ENCODE peak calls at places on chromosomes 11 and 22, in five cellular contexts. Y, F, V, C and Z are unnamed samples.

GRCh38 chr11:94934362-94934761 is 39.0 kb downstream of the CWC15 start:
- DNase-seq in F (no peak), V (no peak), Y (no peak), C (peak), Z (no peak)

GRCh38 chr11:118156531-118157185 is 4.0 kb upstream of the SCN4B start:
- DNase-seq in C (no peak), F (peak), V (no peak), Y (peak), Z (peak)

GRCh38 chr11:102244681-102245409 is 72.4 kb upstream of the BIRC3 start:
- DNase-seq in V (no peak), F (no peak), Y (peak), C (no peak), Z (peak)

GRCh38 chr11:93248602-93249001 is 50.8 kb upstream of the SLC36A4 start:
- DNase-seq in F (no peak), C (peak), Y (no peak), V (no peak), Z (peak)

GRCh38 chr11:58471892-58472291 is 29.9 kb upstream of the OR5B12 start:
- DNase-seq in V (no peak), F (no peak), Y (no peak), C (no peak), Z (no peak)

GRCh38 chr22:22684605-22685561 is 40.5 kb downstream of the GGTLC2 start:
- DNase-seq in V (no peak), F (peak), C (no peak), Y (no peak), Z (peak)

GRCh38 chr11:118609380-118610219 is 2.2 kb downstream of the PHLDB1 start:
- DNase-seq in C (peak), Y (no peak), F (peak), V (no peak), Z (peak)

GRCh38 chr11:86440305-86440716 is 65.6 kb downstream of the CCDC81 start:
- DNase-seq in V (no peak), Y (no peak), C (no peak), F (no peak), Z (no peak)

GRCh38 chr11:79274636-79275315 is 166.1 kb downstream of the TENM4 start:
- DNase-seq in F (no peak), C (no peak), Y (no peak), V (no peak), Z (no peak)

GRCh38 chr22:28051787-28052356 is 132.8 kb upstream of the PITPNB start:
- DNase-seq in F (peak), C (peak), V (no peak), Y (peak), Z (peak)

GRCh38 chr11:110295487-110296225 is 758 bp downstream of the RDX start:
- DNase-seq in C (peak), V (peak), F (peak), Y (no peak), Z (peak)

GRCh38 chr11:61923166-61924015 is 6.0 kb upstream of the RAB3IL1 start:
- DNase-seq in Y (no peak), V (no peak), F (peak), C (no peak), Z (no peak)

GRCh38 chr11:47599821-47600377 is 5.7 kb upstream of the C1QTNF4 start:
- DNase-seq in Y (no peak), C (no peak), F (no peak), V (no peak), Z (no peak)

GRCh38 chr22:23801238-23801821 is 14.6 kb downstream of the SMARCB1 start:
- DNase-seq in V (no peak), Y (no peak), C (no peak), F (no peak), Z (no peak)

GRCh38 chr11:115784796-115785521 is 280.7 kb upstream of the CADM1 start:
- DNase-seq in Y (no peak), F (no peak), V (no peak), C (no peak), Z (no peak)

GRCh38 chr11:102220728-102221467 is 96.4 kb upstream of the BIRC3 start:
- DNase-seq in V (no peak), Y (no peak), F (no peak), C (peak), Z (no peak)

GRCh38 chr11:19382131-19382611 is 141.4 kb upstream of the E2F8 start:
- DNase-seq in V (no peak), Y (no peak), C (no peak), F (no peak), Z (no peak)

GRCh38 chr11:19379465-19379864 is 138.7 kb upstream of the E2F8 start:
- DNase-seq in V (no peak), Y (no peak), F (no peak), C (no peak), Z (no peak)

GRCh38 chr11:19378814-19379213 is 138.1 kb upstream of the E2F8 start:
- DNase-seq in F (no peak), Y (no peak), C (no peak), V (no peak), Z (no peak)

GRCh38 chr11:19377855-19378254 is 137.1 kb upstream of the E2F8 start:
- DNase-seq in F (no peak), C (no peak), V (no peak), Y (no peak), Z (no peak)

GRCh38 chr11:19380375-19380774 is 139.6 kb upstream of the E2F8 start:
- DNase-seq in C (peak), F (no peak), Y (peak), V (no peak), Z (peak)
- TF ChIP-seq MYC in C (peak), F (no peak), Y (no peak), V (no peak), Z (no peak)

DNA sequence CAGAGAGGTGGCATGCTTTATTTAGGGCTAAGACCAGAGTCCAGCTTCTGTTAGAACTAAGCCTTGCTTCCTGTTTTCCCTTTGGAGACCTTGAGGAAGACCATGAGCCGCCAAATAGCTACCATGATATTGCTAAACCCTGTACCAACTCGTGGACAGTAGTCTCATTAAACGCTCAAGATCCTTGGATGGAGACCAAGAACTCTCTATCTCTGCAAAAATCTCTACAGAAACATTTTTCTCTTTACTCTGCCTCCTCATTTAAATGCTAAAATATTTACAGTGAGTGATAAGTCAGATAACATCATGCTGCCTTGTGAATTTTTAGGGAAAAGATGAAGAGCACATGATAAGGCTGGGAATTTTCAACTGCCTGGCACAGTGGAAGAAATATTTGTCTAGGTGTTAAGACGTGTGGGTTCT is 197.8 kb downstream of the MAML2 start:
- DNase-seq in C (no peak), Y (no peak), F (no peak), V (no peak), Z (no peak)
- TF ChIP-seq MYC in C (no peak), Y (no peak), F (no peak), V (no peak), Z (no peak)

DNA sequence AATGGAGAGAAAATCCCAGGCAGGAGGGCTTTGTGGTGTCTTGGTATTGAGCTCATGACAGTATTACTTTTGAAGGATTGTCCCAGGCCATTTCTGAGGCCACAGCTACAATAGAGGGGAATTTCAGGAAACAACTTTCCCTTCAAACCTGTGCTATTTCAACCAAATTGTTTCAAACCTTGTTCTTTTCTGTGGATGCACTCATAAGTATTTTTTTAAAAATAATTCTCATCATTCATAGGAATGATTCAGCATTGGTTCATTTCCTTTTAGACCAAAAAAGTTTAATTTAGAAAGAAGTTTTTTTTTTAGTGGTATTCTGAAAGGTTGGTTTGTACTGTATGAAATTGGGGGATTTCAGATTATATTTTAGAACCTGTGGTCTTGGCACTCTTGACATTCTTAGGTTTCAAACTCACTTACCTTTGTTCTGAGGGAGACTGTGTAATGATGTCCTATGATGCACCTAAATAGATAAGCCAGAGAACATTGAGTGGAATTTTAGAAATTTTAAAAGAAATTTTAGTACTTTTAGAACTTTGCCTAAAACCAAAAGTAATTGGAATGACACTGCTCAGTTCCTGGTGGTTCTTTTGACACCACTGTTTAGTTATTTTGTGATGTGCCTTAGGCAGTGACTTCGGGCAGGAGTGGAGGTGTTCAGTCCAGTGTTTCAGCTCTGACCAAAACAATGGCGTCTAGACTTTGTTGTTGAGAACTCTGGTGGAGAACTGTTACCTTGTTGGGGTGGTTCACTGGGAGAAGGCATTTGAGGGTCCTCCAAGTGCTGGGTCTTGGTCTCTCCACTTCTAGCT is 12.2 kb downstream of the TEAD1 start:
- DNase-seq in F (no peak), C (peak), Y (no peak), V (no peak), Z (no peak)
- TF ChIP-seq MYC in F (no peak), C (no peak), Y (no peak), V (no peak), Z (no peak)

GRCh38 chr11:76850815-76851214 is 9.9 kb upstream of the ACER3 start:
- DNase-seq in V (no peak), Y (no peak), F (no peak), C (no peak), Z (no peak)

GRCh38 chr11:76844511-76844910 is 16.2 kb upstream of the ACER3 start:
- DNase-seq in F (no peak), Y (no peak), C (no peak), V (no peak), Z (no peak)

GRCh38 chr11:76845069-76845468 is 15.6 kb upstream of the ACER3 start:
- DNase-seq in C (no peak), V (no peak), Y (no peak), F (no peak), Z (no peak)

GRCh38 chr11:76846441-76846840 is 14.3 kb upstream of the ACER3 start:
- DNase-seq in F (no peak), V (no peak), C (no peak), Y (no peak), Z (no peak)

GRCh38 chr11:76849376-76849775 is 11.3 kb upstream of the ACER3 start:
- DNase-seq in C (no peak), F (no peak), V (no peak), Y (no peak), Z (no peak)
- TF ChIP-seq MYC in C (no peak), F (no peak), V (no peak), Y (no peak), Z (no peak)

GRCh38 chr22:36386900-36387663 is 685 bp downstream of the MYH9 start:
- DNase-seq in V (no peak), C (peak), Y (no peak), F (peak), Z (peak)
- TF ChIP-seq MYC in V (no peak), C (no peak), Y (no peak), F (no peak), Z (no peak)

GRCh38 chr11:71940561-71941219 is 11.8 kb downstream of the RNF121 start:
- DNase-seq in C (no peak), Y (no peak), V (no peak), F (no peak), Z (no peak)
- TF ChIP-seq MYC in C (no peak), Y (no peak), V (no peak), F (no peak), Z (no peak)

GRCh38 chr22:20472629-20473442 is 22.8 kb downstream of the KLHL22 start:
- DNase-seq in C (no peak), V (no peak), Y (no peak), F (no peak), Z (no peak)
- TF ChIP-seq MYC in C (no peak), V (no peak), Y (no peak), F (no peak), Z (no peak)

GRCh38 chr22:26949193-26949592 is 291.8 kb downstream of the MIAT start:
- DNase-seq in C (no peak), V (no peak), Y (no peak), F (peak), Z (peak)
- TF ChIP-seq MYC in C (no peak), V (no peak), Y (no peak), F (no peak), Z (no peak)

DNA sequence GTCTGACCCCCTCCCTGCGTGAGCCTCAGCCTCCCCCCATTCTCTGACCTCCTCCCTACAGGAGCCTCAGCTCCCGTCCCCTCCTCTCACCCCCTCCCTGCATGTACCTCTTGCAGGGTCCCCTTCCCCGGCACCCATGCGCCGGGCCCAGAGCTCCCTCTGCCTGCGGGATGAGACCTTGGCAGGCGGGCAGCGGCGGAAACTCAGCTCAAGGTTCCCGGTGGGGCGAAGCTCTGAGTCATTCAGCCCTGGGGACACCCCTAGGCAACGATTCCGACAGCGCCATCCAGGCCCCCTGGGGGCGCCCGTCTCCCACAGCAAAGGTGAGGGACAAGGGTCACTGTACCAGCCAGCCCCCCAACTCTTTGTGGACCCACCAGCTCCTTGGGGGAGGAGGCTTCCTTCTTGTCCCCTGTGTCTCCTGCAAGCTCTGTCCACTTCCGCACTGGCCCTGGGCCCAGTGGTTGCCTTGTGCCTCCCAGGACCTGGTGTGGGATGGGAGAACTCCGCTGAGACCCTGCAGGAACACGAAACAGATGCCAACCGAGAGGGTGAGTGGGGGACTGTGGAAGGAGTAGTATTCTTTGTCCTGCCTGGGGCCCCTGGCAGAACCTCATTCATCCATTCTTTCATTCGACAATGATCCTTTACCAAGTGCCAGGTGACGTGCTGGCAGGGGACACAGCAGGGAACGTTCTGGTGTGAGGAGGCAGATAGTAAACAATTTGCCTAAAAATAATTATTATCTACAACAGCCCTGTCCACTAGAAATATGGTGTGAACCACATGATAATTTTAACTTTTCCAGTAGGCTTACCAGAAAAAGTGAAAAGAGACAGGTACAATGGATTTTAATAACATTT is 3.7 kb upstream of the RPS6KA4 start:
- DNase-seq in F (peak), V (no peak), Y (peak), C (peak), Z (peak)
- TF ChIP-seq MYC in F (peak), V (no peak), Y (no peak), C (no peak), Z (peak)